ENCODE peak calls at places on chromosomes 1 and 21, in ten cellular contexts. X, U, O, Q, L, E, P, K, G and C are unnamed samples.

GRCh38 chr1:181643631-181644030 is 160.3 kb downstream of the CACNA1E start:
- DNase-seq in X (no peak), U (no peak), O (no peak), Q (no peak), L (no peak), E (no peak), P (peak), K (no peak), G (no peak), C (no peak)

GRCh38 chr1:116671835-116672234 is 4.3 kb upstream of the IGSF3 start:
- DNase-seq in X (no peak), U (no peak), O (no peak), Q (no peak), L (no peak), E (no peak), P (no peak), K (no peak), G (no peak), C (no peak)

GRCh38 chr1:229192031-229192430 is 78.9 kb upstream of the RAB4A start:
- DNase-seq in X (no peak), U (no peak), O (no peak), Q (no peak), L (no peak), E (no peak), P (no peak), K (no peak), G (no peak), C (no peak)

GRCh38 chr1:78649628-78650027 is at the start of gene IFI44:
- DNase-seq in X (peak), U (peak), O (peak), Q (peak), L (peak), E (no peak), P (peak), K (peak), G (peak), C (no peak)

GRCh38 chr1:30310966-30311742 is 412.2 kb downstream of the MATN1 start:
- DNase-seq in X (no peak), U (no peak), O (no peak), Q (no peak), L (no peak), E (no peak), P (no peak), K (no peak), G (no peak), C (no peak)

GRCh38 chr1:203563291-203563690 is 63.3 kb upstream of the ATP2B4 start:
- DNase-seq in X (no peak), U (no peak), O (no peak), Q (no peak), L (no peak), E (no peak), P (no peak), K (no peak), G (no peak), C (no peak)

GRCh38 chr1:40143891-40144575 is 17.2 kb upstream of the RLF start:
- DNase-seq in X (peak), U (no peak), O (peak), Q (peak), L (peak), E (no peak), P (no peak), K (peak), G (peak), C (peak)

GRCh38 chr1:239657291-239657690 is 270.9 kb downstream of the CHRM3 start:
- DNase-seq in X (no peak), U (no peak), O (no peak), Q (no peak), L (no peak), E (no peak), P (no peak), K (no peak), G (no peak), C (no peak)

GRCh38 chr1:118077331-118078055 is 107.5 kb downstream of the SPAG17 start:
- DNase-seq in X (peak), U (no peak), O (no peak), Q (no peak), L (peak), E (no peak), P (no peak), K (peak), G (no peak), C (peak)

GRCh38 chr21:32426592-32427051 is 14.1 kb downstream of the EVA1C start:
- DNase-seq in X (no peak), U (no peak), O (no peak), Q (no peak), L (no peak), E (no peak), P (no peak), K (no peak), G (no peak), C (no peak)

GRCh38 chr1:167227934-167228378 is 7.3 kb downstream of the POU2F1 start:
- DNase-seq in X (no peak), U (no peak), O (no peak), Q (no peak), L (no peak), E (no peak), P (no peak), K (no peak), G (no peak), C (peak)

GRCh38 chr1:172960019-172960418 is 90.7 kb downstream of the TNFSF18 start:
- DNase-seq in X (no peak), U (no peak), O (no peak), Q (no peak), L (no peak), E (no peak), P (no peak), K (no peak), G (no peak), C (no peak)

GRCh38 chr1:25022361-25023189 is 92.5 kb upstream of the RUNX3 start:
- DNase-seq in X (peak), U (peak), O (peak), Q (peak), L (peak), E (peak), P (peak), K (peak), G (peak), C (no peak)

GRCh38 chr1:162913345-162913744 is 52.4 kb upstream of the CCDC190 start:
- DNase-seq in X (no peak), U (no peak), O (no peak), Q (no peak), L (no peak), E (no peak), P (no peak), K (no peak), G (no peak), C (no peak)

DNA sequence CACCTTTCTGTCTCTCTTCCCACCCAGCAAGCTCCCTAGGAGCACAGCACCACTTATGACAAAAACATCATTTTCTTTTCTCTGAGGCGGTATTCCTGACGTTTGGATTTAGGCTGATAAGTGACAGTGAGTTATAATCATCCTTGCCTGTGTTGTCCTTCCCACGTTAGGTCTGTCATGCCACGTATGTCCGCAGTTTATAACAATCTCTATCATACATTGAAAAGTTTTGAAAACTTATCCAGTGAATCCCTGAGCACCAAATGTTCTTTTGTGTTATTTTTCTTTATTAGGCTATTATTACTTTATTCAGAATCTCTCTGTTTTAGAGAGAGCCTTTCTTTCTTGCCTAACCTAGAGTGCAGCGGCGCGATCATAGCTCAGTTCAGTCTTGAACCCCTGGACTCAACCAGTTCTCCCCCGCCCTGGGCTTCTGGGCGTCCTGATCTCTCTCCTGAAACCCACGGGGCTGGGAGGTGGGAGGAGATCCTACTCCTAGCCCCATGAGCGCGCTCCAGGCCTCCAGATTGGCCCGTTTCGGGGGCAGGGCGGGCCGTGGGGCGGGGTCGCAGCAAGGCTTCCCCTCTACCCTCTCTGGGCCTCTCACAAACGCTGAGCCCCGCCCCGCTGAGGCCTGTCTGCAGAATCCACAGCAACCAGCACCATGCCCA is at the start of gene GSTM2:
- DNase-seq in X (peak), U (peak), O (peak), Q (peak), L (peak), E (peak), P (peak), K (peak), G (peak), C (peak)
- TF ChIP-seq POLR2A in X (no peak), U (no peak), O (peak), Q (no peak), L (no peak), E (no peak), P (no peak), K (peak), G (no peak), C (no peak)

GRCh38 chr21:33948096-33948950 is 32.7 kb upstream of the ATP5PO start:
- DNase-seq in X (peak), U (no peak), O (peak), Q (no peak), L (peak), E (peak), P (no peak), K (peak), G (no peak), C (peak)

GRCh38 chr21:33949516-33950424 is 34.2 kb upstream of the ATP5PO start:
- DNase-seq in X (no peak), U (no peak), O (no peak), Q (no peak), L (no peak), E (no peak), P (no peak), K (no peak), G (no peak), C (no peak)

GRCh38 chr21:33945652-33946270 is 30.2 kb upstream of the ATP5PO start:
- DNase-seq in X (no peak), U (no peak), O (no peak), Q (no peak), L (no peak), E (no peak), P (no peak), K (no peak), G (no peak), C (peak)

GRCh38 chr21:33948951-33949444 is 33.4 kb upstream of the ATP5PO start:
- DNase-seq in X (no peak), U (no peak), O (no peak), Q (no peak), L (no peak), E (no peak), P (no peak), K (no peak), G (no peak), C (no peak)

GRCh38 chr21:33947451-33948095 is 32.0 kb upstream of the ATP5PO start:
- DNase-seq in X (peak), U (no peak), O (peak), Q (peak), L (peak), E (peak), P (no peak), K (peak), G (peak), C (peak)
- TF ChIP-seq POLR2A in X (no peak), U (no peak), O (no peak), Q (no peak), L (no peak), E (no peak), P (no peak), K (no peak), G (no peak), C (no peak)

GRCh38 chr1:248825909-248826760 is at the start of gene SH3BP5L:
- DNase-seq in X (peak), U (peak), O (peak), Q (peak), L (peak), E (peak), P (peak), K (peak), G (peak), C (peak)
- TF ChIP-seq POLR2A in X (peak), U (peak), O (peak), Q (no peak), L (peak), E (no peak), P (peak), K (peak), G (peak), C (peak)

DNA sequence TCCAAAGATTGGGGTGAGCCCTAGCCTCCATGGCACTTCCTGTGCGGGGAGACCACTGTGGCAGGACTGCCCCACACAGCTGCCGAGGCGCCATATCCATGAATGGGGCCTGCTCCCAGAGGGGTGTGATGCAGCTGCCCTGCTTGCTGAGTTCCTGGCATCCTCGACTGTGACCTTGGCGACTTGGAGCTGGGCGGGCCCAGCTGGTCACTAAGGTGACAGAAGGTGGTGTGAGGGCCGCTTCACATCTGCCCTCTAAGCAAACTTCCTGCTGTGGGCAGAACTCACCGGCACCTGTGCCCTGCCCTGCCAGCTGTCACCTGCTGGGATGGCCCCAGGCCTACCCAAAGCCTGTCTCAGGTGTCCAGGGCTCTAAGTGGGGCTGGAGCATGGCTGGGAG is 9.0 kb downstream of the TMEM61 start:
- DNase-seq in X (no peak), U (no peak), O (no peak), Q (no peak), L (peak), E (no peak), P (no peak), K (peak), G (peak), C (no peak)
- TF ChIP-seq POLR2A in X (no peak), U (no peak), O (no peak), Q (no peak), L (no peak), E (no peak), P (no peak), K (no peak), G (no peak), C (no peak)

GRCh38 chr1:212035123-212035834 is at the start of the genes DTL and INTS7:
- DNase-seq in X (peak), U (peak), O (peak), Q (peak), L (peak), E (peak), P (peak), K (peak), G (peak), C (peak)
- TF ChIP-seq POLR2A in X (no peak), U (peak), O (peak), Q (no peak), L (no peak), E (peak), P (peak), K (peak), G (peak), C (peak)

DNA sequence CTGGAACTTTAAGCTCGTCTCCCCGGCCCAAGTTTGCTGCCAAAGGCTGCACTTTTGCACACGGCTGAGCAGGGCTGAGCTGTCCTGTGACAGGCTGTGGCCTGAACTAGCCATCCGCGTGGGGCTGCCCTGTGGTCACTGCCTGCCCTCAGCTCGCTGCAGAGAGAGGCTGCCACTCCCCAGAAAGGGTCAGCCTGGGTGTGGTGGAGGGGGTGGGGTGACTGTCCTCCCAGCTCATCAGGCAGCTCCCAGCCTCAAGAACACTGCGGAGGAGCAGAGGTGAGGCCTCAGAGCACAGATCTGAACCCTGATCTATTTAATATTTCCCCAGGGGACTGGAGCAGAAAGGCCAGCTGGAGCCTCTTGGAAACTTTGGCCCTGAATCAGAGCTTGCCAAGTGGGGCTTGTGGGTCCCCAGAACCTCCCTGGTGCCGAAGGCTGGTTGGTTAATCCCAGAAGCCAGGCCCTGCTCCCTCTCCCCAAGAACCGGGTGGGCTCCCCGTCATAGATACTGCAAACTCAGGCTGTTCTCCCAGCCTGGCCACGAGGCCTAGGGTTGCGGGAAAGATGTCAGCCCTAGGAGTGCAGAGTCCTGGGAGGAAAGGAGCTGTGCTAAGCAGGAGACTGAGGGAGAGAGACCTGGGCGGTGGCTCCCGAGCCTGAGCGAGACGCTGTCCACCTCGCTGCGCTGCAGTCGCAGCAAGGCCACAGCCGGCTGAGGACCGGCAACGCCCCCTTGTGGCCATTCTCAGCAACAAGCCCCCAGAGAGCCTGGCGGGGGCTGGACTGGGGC is 125.1 kb upstream of the IPO9 start:
- DNase-seq in X (peak), U (peak), O (peak), Q (peak), L (peak), E (no peak), P (peak), K (peak), G (peak), C (peak)
- TF ChIP-seq POLR2A in X (no peak), U (no peak), O (no peak), Q (no peak), L (no peak), E (no peak), P (no peak), K (no peak), G (no peak), C (no peak)

GRCh38 chr1:184805667-184806295 is 51.1 kb upstream of the EDEM3 start:
- DNase-seq in X (peak), U (peak), O (peak), Q (peak), L (peak), E (peak), P (peak), K (peak), G (peak), C (peak)
- TF ChIP-seq POLR2A in X (no peak), U (no peak), O (no peak), Q (no peak), L (no peak), E (no peak), P (no peak), K (no peak), G (no peak), C (no peak)

GRCh38 chr1:1664941-1665814 is 6.4 kb upstream of the CDK11B start:
- DNase-seq in X (no peak), U (peak), O (no peak), Q (no peak), L (no peak), E (no peak), P (no peak), K (no peak), G (no peak), C (no peak)
- TF ChIP-seq POLR2A in X (no peak), U (no peak), O (no peak), Q (no peak), L (no peak), E (no peak), P (no peak), K (no peak), G (no peak), C (no peak)

DNA sequence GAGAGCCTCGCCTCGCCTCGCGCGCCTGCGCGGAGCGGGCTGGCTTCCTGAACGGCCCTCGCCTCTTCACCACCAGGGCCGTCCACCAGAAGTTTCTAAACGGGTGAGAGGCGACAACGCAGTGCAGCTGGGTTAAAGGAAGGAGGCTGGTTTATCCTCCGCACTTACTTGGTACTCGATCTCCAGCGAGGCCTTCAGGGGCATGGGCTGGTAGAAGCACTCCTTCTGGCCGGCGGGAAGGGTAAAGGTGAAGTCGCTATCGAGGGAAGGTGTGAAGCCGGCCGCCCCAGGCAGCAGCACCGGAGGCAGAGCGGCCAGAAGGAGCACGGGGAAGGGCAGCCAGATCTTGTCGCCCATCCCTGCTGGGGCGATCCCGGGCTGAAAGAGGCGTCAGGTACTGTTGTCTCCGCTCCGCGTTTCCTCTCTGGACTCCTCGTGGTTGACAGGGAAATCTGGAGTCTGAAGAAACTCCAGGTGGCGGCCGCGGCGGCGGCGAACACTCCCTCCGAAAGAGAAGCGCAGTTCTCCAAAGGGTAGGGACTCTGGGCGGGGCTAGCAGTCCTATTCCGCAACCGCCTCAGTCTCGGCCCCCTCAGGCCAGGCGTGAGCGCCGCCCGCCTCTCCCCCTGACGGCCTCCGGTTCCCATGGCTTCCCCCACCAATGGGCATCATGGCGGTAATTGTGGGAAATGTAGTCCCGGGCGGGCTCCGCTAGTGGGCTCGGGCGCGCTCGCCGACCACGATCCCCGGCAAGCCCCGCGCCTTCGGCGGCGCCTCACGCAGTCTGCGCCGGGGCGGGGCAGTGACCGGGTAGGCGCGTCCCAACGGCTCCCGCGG is at the start of gene TMED5:
- DNase-seq in X (peak), U (peak), O (peak), Q (peak), L (peak), E (peak), P (peak), K (peak), G (peak), C (peak)
- TF ChIP-seq POLR2A in X (peak), U (peak), O (peak), Q (peak), L (peak), E (no peak), P (peak), K (peak), G (peak), C (peak)